ENCODE peak calls at places on chromosomes 7 and 10, in five cellular contexts. One of them, this sample, is unnamed.

GRCh38 chr7:47428052-47428779 is 153.7 kb downstream of the TNS3 start:
- DNase-seq in hepatocyte: no peak
- DNase-seq in K562: no peak
- DNase-seq in keratinocyte: no peak
- DNase-seq in HepG2: no peak
- DNase-seq in this sample: no peak

GRCh38 chr10:61662794-61663259 is at the start of gene CABCOCO1:
- DNase-seq in hepatocyte: peak; percentile 88
- DNase-seq in K562: no peak
- DNase-seq in keratinocyte: no peak
- DNase-seq in HepG2: no peak
- DNase-seq in this sample: no peak

GRCh38 chr10:130337305-130337640 is 201.1 kb downstream of the GLRX3 start:
- DNase-seq in hepatocyte: no peak
- DNase-seq in K562: no peak
- DNase-seq in keratinocyte: no peak
- DNase-seq in HepG2: no peak
- DNase-seq in this sample: peak; percentile 2

GRCh38 chr7:80752954-80753353 is 114.5 kb downstream of the CD36 start:
- DNase-seq in hepatocyte: no peak
- DNase-seq in K562: no peak
- DNase-seq in keratinocyte: no peak
- DNase-seq in HepG2: no peak
- DNase-seq in this sample: no peak

GRCh38 chr10:15166325-15166724 is 2.2 kb downstream of the NMT2 start:
- DNase-seq in hepatocyte: no peak
- DNase-seq in K562: no peak
- DNase-seq in keratinocyte: no peak
- DNase-seq in HepG2: no peak
- DNase-seq in this sample: no peak

GRCh38 chr10:108591417-108591816 is 1331.9 kb downstream of the XPNPEP1 start:
- DNase-seq in hepatocyte: no peak
- DNase-seq in K562: no peak
- DNase-seq in keratinocyte: no peak
- DNase-seq in HepG2: no peak
- DNase-seq in this sample: no peak

GRCh38 chr7:41420421-41420820 is 282.5 kb downstream of the INHBA start:
- DNase-seq in hepatocyte: no peak
- DNase-seq in K562: no peak
- DNase-seq in keratinocyte: no peak
- DNase-seq in HepG2: no peak
- DNase-seq in this sample: no peak

GRCh38 chr7:116885724-116886123 is 23.3 kb downstream of the CAPZA2 start:
- DNase-seq in hepatocyte: no peak
- DNase-seq in K562: no peak
- DNase-seq in keratinocyte: no peak
- DNase-seq in HepG2: no peak
- DNase-seq in this sample: no peak

GRCh38 chr10:124383496-124383895 is 35.2 kb downstream of the OAT start:
- DNase-seq in hepatocyte: no peak
- DNase-seq in K562: no peak
- DNase-seq in keratinocyte: no peak
- DNase-seq in HepG2: no peak
- DNase-seq in this sample: no peak

GRCh38 chr10:5720182-5720581 is 35.5 kb downstream of the TASOR2 start:
- DNase-seq in hepatocyte: no peak
- DNase-seq in K562: no peak
- DNase-seq in keratinocyte: peak; percentile 42
- DNase-seq in HepG2: no peak
- DNase-seq in this sample: no peak

GRCh38 chr7:35714407-35714806 is 19.5 kb upstream of the HERPUD2 start:
- DNase-seq in hepatocyte: no peak
- DNase-seq in K562: no peak
- DNase-seq in keratinocyte: no peak
- DNase-seq in HepG2: no peak
- DNase-seq in this sample: no peak

GRCh38 chr10:8283986-8284385 is 229.5 kb downstream of the GATA3 start:
- DNase-seq in hepatocyte: no peak
- DNase-seq in K562: no peak
- DNase-seq in keratinocyte: no peak
- DNase-seq in HepG2: no peak
- DNase-seq in this sample: no peak

GRCh38 chr10:33506391-33506790 is 171.9 kb upstream of the NRP1 start:
- DNase-seq in hepatocyte: no peak
- DNase-seq in K562: no peak
- DNase-seq in keratinocyte: no peak
- DNase-seq in HepG2: no peak
- DNase-seq in this sample: no peak

GRCh38 chr10:124640538-124641231 is 103.5 kb downstream of the FAM53B start:
- DNase-seq in hepatocyte: no peak
- DNase-seq in K562: peak; percentile 66
- DNase-seq in keratinocyte: no peak
- DNase-seq in HepG2: no peak
- DNase-seq in this sample: no peak

GRCh38 chr10:92760609-92761008 is 70.9 kb downstream of the HHEX start:
- DNase-seq in hepatocyte: no peak
- DNase-seq in K562: peak; percentile 31
- DNase-seq in keratinocyte: no peak
- DNase-seq in HepG2: no peak
- DNase-seq in this sample: no peak

GRCh38 chr10:85615556-85615955 is 751.0 kb downstream of the GRID1 start:
- DNase-seq in hepatocyte: no peak
- DNase-seq in K562: no peak
- DNase-seq in keratinocyte: no peak
- DNase-seq in HepG2: no peak
- DNase-seq in this sample: no peak

GRCh38 chr7:80288175-80289122 is 153.8 kb downstream of the GNAI1 start:
- DNase-seq in hepatocyte: no peak
- DNase-seq in K562: no peak
- DNase-seq in keratinocyte: no peak
- DNase-seq in HepG2: peak; percentile 15
- DNase-seq in this sample: no peak

GRCh38 chr7:148162808-148163207 is 427.8 kb upstream of the C7orf33 start:
- DNase-seq in hepatocyte: no peak
- DNase-seq in K562: no peak
- DNase-seq in keratinocyte: no peak
- DNase-seq in HepG2: no peak
- DNase-seq in this sample: no peak

GRCh38 chr7:94173436-94173835 is 169.3 kb upstream of the BET1 start:
- DNase-seq in hepatocyte: no peak
- DNase-seq in K562: no peak
- DNase-seq in keratinocyte: no peak
- DNase-seq in HepG2: no peak
- DNase-seq in this sample: no peak

GRCh38 chr10:70368774-70369482 is 13.5 kb downstream of the LRRC20 start:
- DNase-seq in hepatocyte: no peak
- DNase-seq in K562: peak; percentile 35
- DNase-seq in keratinocyte: no peak
- DNase-seq in HepG2: peak; percentile 60
- DNase-seq in this sample: no peak

GRCh38 chr10:78455873-78456272 is 422.2 kb downstream of the RPS24 start:
- DNase-seq in hepatocyte: no peak
- DNase-seq in K562: no peak
- DNase-seq in keratinocyte: no peak
- DNase-seq in HepG2: no peak
- DNase-seq in this sample: no peak

GRCh38 chr7:33904680-33905388 is 505 bp upstream of the BMPER start:
- DNase-seq in hepatocyte: peak; percentile 61
- DNase-seq in K562: no peak
- DNase-seq in keratinocyte: no peak
- DNase-seq in HepG2: peak; percentile 3
- DNase-seq in this sample: no peak

GRCh38 chr10:97851341-97852001 is 1.8 kb downstream of the GOLGA7B start:
- DNase-seq in hepatocyte: no peak
- DNase-seq in K562: no peak
- DNase-seq in keratinocyte: no peak
- DNase-seq in HepG2: no peak
- DNase-seq in this sample: no peak

GRCh38 chr10:21533577-21534475 is at the start of gene MLLT10:
- DNase-seq in hepatocyte: peak; percentile 98
- DNase-seq in K562: peak; percentile 97
- DNase-seq in keratinocyte: no peak
- DNase-seq in HepG2: peak; percentile 94
- DNase-seq in this sample: peak; percentile 99

GRCh38 chr7:71165708-71166107 is 33.8 kb downstream of the GALNT17 start:
- DNase-seq in hepatocyte: no peak
- DNase-seq in K562: peak; percentile 9
- DNase-seq in keratinocyte: no peak
- DNase-seq in HepG2: no peak
- DNase-seq in this sample: peak; percentile 46

GRCh38 chr10:90148121-90148855 is 446.9 kb downstream of the KIF20B start:
- DNase-seq in hepatocyte: peak; percentile 47
- DNase-seq in K562: no peak
- DNase-seq in keratinocyte: peak; percentile 48
- DNase-seq in HepG2: peak; percentile 3
- DNase-seq in this sample: peak; percentile 50

GRCh38 chr10:71736570-71737355 is 17.2 kb upstream of the C10orf105 start:
- DNase-seq in hepatocyte: no peak
- DNase-seq in K562: no peak
- DNase-seq in keratinocyte: no peak
- DNase-seq in HepG2: no peak
- DNase-seq in this sample: no peak

GRCh38 chr10:88982360-88982759 is 8.2 kb upstream of the FAS start:
- DNase-seq in hepatocyte: no peak
- DNase-seq in K562: no peak
- DNase-seq in keratinocyte: no peak
- DNase-seq in HepG2: no peak
- DNase-seq in this sample: no peak

GRCh38 chr10:88983206-88983605 is 7.4 kb upstream of the FAS start:
- DNase-seq in hepatocyte: no peak
- DNase-seq in K562: no peak
- DNase-seq in keratinocyte: no peak
- DNase-seq in HepG2: no peak
- DNase-seq in this sample: no peak

GRCh38 chr10:88981435-88981834 is 9.2 kb upstream of the FAS start:
- DNase-seq in hepatocyte: no peak
- DNase-seq in K562: no peak
- DNase-seq in keratinocyte: no peak
- DNase-seq in HepG2: no peak
- DNase-seq in this sample: no peak

GRCh38 chr10:88984525-88984924 is 6.1 kb upstream of the FAS start:
- DNase-seq in hepatocyte: no peak
- DNase-seq in K562: no peak
- DNase-seq in keratinocyte: no peak
- DNase-seq in HepG2: no peak
- DNase-seq in this sample: no peak

GRCh38 chr10:88983939-88984338 is 6.7 kb upstream of the FAS start:
- DNase-seq in hepatocyte: no peak
- DNase-seq in K562: no peak
- DNase-seq in keratinocyte: no peak
- DNase-seq in HepG2: no peak
- DNase-seq in this sample: no peak
- H3K79me2 ChIP-seq in hepatocyte: no peaks in the 10 kb centered on the region
- H3K79me2 ChIP-seq in K562: no peaks in the 10 kb centered on the region
- H3K79me2 ChIP-seq in keratinocyte: no peaks in the 10 kb centered on the region
- H3K79me2 ChIP-seq in HepG2: peaks cover 2% of the 10 kb centered on the region
- H3K79me2 ChIP-seq in this sample: no peaks in the 10 kb centered on the region

GRCh38 chr7:151007469-151007898 is 16.7 kb downstream of the NOS3 start:
- DNase-seq in hepatocyte: no peak
- DNase-seq in K562: no peak
- DNase-seq in keratinocyte: no peak
- DNase-seq in HepG2: no peak
- DNase-seq in this sample: no peak

GRCh38 chr7:151009340-151010001 is 14.8 kb downstream of the ATG9B start:
- DNase-seq in hepatocyte: no peak
- DNase-seq in K562: peak; percentile 86
- DNase-seq in keratinocyte: no peak
- DNase-seq in HepG2: peak; percentile 43
- DNase-seq in this sample: peak; percentile 75

GRCh38 chr7:151006590-151007300 is 15.9 kb downstream of the NOS3 start:
- DNase-seq in hepatocyte: peak; percentile 4
- DNase-seq in K562: no peak
- DNase-seq in keratinocyte: no peak
- DNase-seq in HepG2: no peak
- DNase-seq in this sample: no peak

GRCh38 chr7:151008511-151009323 is 15.6 kb downstream of the ATG9B start:
- DNase-seq in hepatocyte: peak; percentile 64
- DNase-seq in K562: peak; percentile 99
- DNase-seq in keratinocyte: no peak
- DNase-seq in HepG2: peak; percentile 47
- DNase-seq in this sample: peak; percentile 96

GRCh38 chr7:151008143-151008510 is 16.2 kb downstream of the ATG9B start:
- DNase-seq in hepatocyte: no peak
- DNase-seq in K562: peak; percentile 97
- DNase-seq in keratinocyte: no peak
- DNase-seq in HepG2: no peak
- DNase-seq in this sample: peak; percentile 66
- H3K79me2 ChIP-seq in hepatocyte: no peaks in the 10 kb centered on the region
- H3K79me2 ChIP-seq in K562: peaks cover 44% of the 10 kb centered on the region
- H3K79me2 ChIP-seq in keratinocyte: no peaks in the 10 kb centered on the region
- H3K79me2 ChIP-seq in HepG2: no peaks in the 10 kb centered on the region
- H3K79me2 ChIP-seq in this sample: peaks cover 7% of the 10 kb centered on the region

GRCh38 chr7:18292584-18292983 is 203.0 kb upstream of the HDAC9 start:
- DNase-seq in hepatocyte: no peak
- DNase-seq in K562: no peak
- DNase-seq in keratinocyte: no peak
- DNase-seq in HepG2: no peak
- DNase-seq in this sample: no peak
- H3K79me2 ChIP-seq in hepatocyte: no peaks in the 10 kb centered on the region
- H3K79me2 ChIP-seq in K562: no peaks in the 10 kb centered on the region
- H3K79me2 ChIP-seq in keratinocyte: no peaks in the 10 kb centered on the region
- H3K79me2 ChIP-seq in HepG2: no peaks in the 10 kb centered on the region
- H3K79me2 ChIP-seq in this sample: no peaks in the 10 kb centered on the region

GRCh38 chr10:119323085-119323670 is 115.8 kb downstream of the GRK5 start:
- DNase-seq in hepatocyte: peak; percentile 34
- DNase-seq in K562: no peak
- DNase-seq in keratinocyte: no peak
- DNase-seq in HepG2: peak; percentile 74
- DNase-seq in this sample: no peak
- H3K79me2 ChIP-seq in hepatocyte: peaks cover 57% of the 10 kb centered on the region
- H3K79me2 ChIP-seq in K562: no peaks in the 10 kb centered on the region
- H3K79me2 ChIP-seq in keratinocyte: no peaks in the 10 kb centered on the region
- H3K79me2 ChIP-seq in HepG2: peaks cover 18% of the 10 kb centered on the region
- H3K79me2 ChIP-seq in this sample: no peaks in the 10 kb centered on the region